ENCODE peak calls at places on chromosomes 1 and 21, in seven cellular contexts. E is H1, O is IMR-90, D is adipocyte, C is cardiac muscle cell, F is PC-3, G is endothelial cell of umbilical vein. W is an unnamed sample. For H3K4me1, the result is how much of the 10 kb centered on the place peaks cover.

GRCh38 chr1:154884868-154885706 is 15.0 kb upstream of the KCNN3 start:
- DNase-seq in E (no peak), O (no peak), D (no peak), C (no peak), F (no peak), G (peak), W (no peak)

GRCh38 chr1:225891229-225891972 is 2.5 kb upstream of the LEFTY1 start:
- DNase-seq in E (no peak), O (no peak), D (no peak), C (no peak), F (peak), G (no peak), W (no peak)

GRCh38 chr1:201946224-201946908 is at the start of gene LMOD1:
- DNase-seq in E (peak), O (peak), D (peak), C (peak), F (peak), G (peak), W (peak)

GRCh38 chr1:202411421-202411820 is 62.9 kb downstream of the PPP1R12B start:
- DNase-seq in E (no peak), O (no peak), D (peak), C (no peak), F (no peak), G (no peak), W (no peak)

GRCh38 chr1:2135425-2135824 is 59.1 kb downstream of the FAAP20 start:
- DNase-seq in E (no peak), O (peak), D (peak), C (peak), F (peak), G (no peak), W (peak)

GRCh38 chr1:200380589-200381021 is 29.2 kb downstream of the ZNF281 start:
- DNase-seq in E (no peak), O (no peak), D (no peak), C (no peak), F (no peak), G (no peak), W (no peak)

GRCh38 chr1:177119311-177119710 is 45.2 kb downstream of the ASTN1 start:
- DNase-seq in E (no peak), O (no peak), D (no peak), C (peak), F (no peak), G (no peak), W (no peak)

GRCh38 chr1:30515746-30516504 is 207.5 kb downstream of the MATN1 start:
- DNase-seq in E (no peak), O (no peak), D (no peak), C (no peak), F (no peak), G (no peak), W (no peak)

GRCh38 chr21:16079830-16080229 is 350.0 kb downstream of the USP25 start:
- DNase-seq in E (no peak), O (peak), D (peak), C (no peak), F (peak), G (no peak), W (no peak)

GRCh38 chr1:105462308-105462707 is 1594.2 kb upstream of the PRMT6 start:
- DNase-seq in E (no peak), O (no peak), D (no peak), C (no peak), F (peak), G (no peak), W (no peak)

GRCh38 chr1:3658231-3658615 is 5.9 kb downstream of the TP73 start:
- DNase-seq in E (no peak), O (no peak), D (no peak), C (no peak), F (no peak), G (no peak), W (no peak)
- H3K4me1 ChIP-seq in E (under half), O (under half), D (under half), C (under half), F (under half), G (under half), W (under half)

GRCh38 chr1:9093581-9093980 is 24.1 kb upstream of the SLC2A5 start:
- DNase-seq in E (no peak), O (no peak), D (no peak), C (no peak), F (no peak), G (no peak), W (no peak)
- H3K4me1 ChIP-seq in E (under half), O (under half), D (under half), C (under half), F (under half), G (under half), W (under half)

GRCh38 chr1:24015226-24016210 is 35.4 kb upstream of the SRSF10 start:
- DNase-seq in E (no peak), O (peak), D (peak), C (no peak), F (no peak), G (no peak), W (peak)
- H3K4me1 ChIP-seq in E (under half), O (under half), D (half or more), C (under half), F (under half), G (under half), W (under half)

GRCh38 chr1:114756949-114757454 is 782 bp downstream of the CSDE1 start:
- DNase-seq in E (no peak), O (peak), D (peak), C (peak), F (peak), G (no peak), W (no peak)
- H3K4me1 ChIP-seq in E (under half), O (under half), D (under half), C (under half), F (under half), G (under half), W (under half)

GRCh38 chr1:17944606-17945005 is 163.0 kb upstream of the IGSF21 start:
- DNase-seq in E (no peak), O (no peak), D (no peak), C (no peak), F (peak), G (no peak), W (no peak)
- H3K4me1 ChIP-seq in E (under half), O (under half), D (under half), C (under half), F (under half), G (under half), W (under half)

GRCh38 chr1:41917835-41918449 is 780 bp downstream of the HIVEP3 start:
- DNase-seq in E (no peak), O (peak), D (peak), C (peak), F (peak), G (peak), W (no peak)
- H3K4me1 ChIP-seq in E (under half), O (under half), D (under half), C (under half), F (half or more), G (under half), W (under half)

DNA sequence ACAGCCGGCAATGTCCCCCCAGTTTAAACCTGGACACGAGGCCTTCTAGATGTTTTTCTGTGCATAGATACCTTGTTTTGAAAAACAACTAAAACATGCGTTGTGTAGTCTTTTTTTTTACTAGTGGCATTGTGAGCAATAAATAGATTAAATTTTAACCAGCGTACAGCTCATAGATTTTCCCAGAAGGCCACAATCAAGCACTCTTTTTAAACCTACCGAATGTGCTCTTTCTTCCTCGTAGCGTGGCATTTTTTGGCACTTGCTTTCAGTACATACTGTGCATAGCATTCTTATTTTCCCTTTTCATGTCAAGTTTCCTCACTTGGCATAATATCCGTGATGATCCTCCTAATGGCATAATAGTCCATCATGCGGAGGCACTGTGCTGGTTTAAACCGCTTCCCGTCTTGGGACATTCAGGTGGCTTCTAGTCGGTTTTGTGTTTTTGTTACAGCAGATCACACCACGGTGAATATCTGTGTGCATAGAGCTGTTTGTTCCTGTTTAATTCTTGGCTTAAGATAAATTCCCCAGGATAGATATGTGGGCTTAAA is 95.3 kb downstream of the PDE9A start:
- DNase-seq in E (no peak), O (no peak), D (no peak), C (no peak), F (no peak), G (no peak), W (no peak)
- H3K4me1 ChIP-seq in E (under half), O (under half), D (under half), C (under half), F (under half), G (under half), W (under half)

W was measured in heart right ventricle.